ENCODE peak calls at places on chromosomes 12 and 14, in nine cellular contexts. R is cardiac muscle cell, N is OCI-LY7, G is fibroblast of the aortic adventitia, K is ovary, D is A549, X is pancreas, A is mammary epithelial cell, P is lower leg skin. J is an unnamed sample.

GRCh38 chr12:109461049-109461845 is 15.9 kb downstream of the KCTD10 start:
- DNase-seq in R (peak), N (peak), G (peak), K (no peak), D (no peak), X (no peak), A (peak), P (no peak), J (no peak)

GRCh38 chr12:28459481-28459880 is 269.2 kb downstream of the CCDC91 start:
- DNase-seq in R (no peak), N (no peak), G (peak), K (no peak), D (no peak), X (no peak), A (no peak), P (no peak), J (no peak)

GRCh38 chr12:58310828-58311273 is 369.5 kb downstream of the ATP23 start:
- DNase-seq in R (peak), N (no peak), G (peak), K (no peak), D (peak), X (no peak), A (peak), P (no peak), J (no peak)

GRCh38 chr14:92944976-92945375 is 22.0 kb downstream of the CHGA start:
- DNase-seq in R (no peak), N (no peak), G (no peak), K (no peak), D (no peak), X (peak), A (no peak), P (no peak), J (no peak)

GRCh38 chr12:123095074-123095694 is 55.7 kb downstream of the PITPNM2 start:
- DNase-seq in R (no peak), N (no peak), G (no peak), K (no peak), D (no peak), X (no peak), A (no peak), P (no peak), J (no peak)

GRCh38 chr14:58787601-58788000 is 149.8 kb downstream of the DACT1 start:
- DNase-seq in R (no peak), N (no peak), G (peak), K (no peak), D (no peak), X (no peak), A (no peak), P (no peak), J (no peak)

GRCh38 chr12:10211101-10211974 is 1.3 kb upstream of the GABARAPL1 start:
- DNase-seq in R (no peak), N (no peak), G (no peak), K (peak), D (no peak), X (peak), A (no peak), P (no peak), J (peak)

GRCh38 chr14:21476526-21476924 is 234 bp downstream of the RAB2B start:
- DNase-seq in R (no peak), N (no peak), G (no peak), K (peak), D (peak), X (peak), A (peak), P (peak), J (peak)

GRCh38 chr12:1500095-1500801 is 94.1 kb downstream of the FBXL14 start:
- DNase-seq in R (peak), N (no peak), G (peak), K (no peak), D (no peak), X (no peak), A (no peak), P (peak), J (no peak)

GRCh38 chr14:102378830-102379229 is 16.1 kb downstream of the TECPR2 start:
- DNase-seq in R (no peak), N (no peak), G (no peak), K (no peak), D (no peak), X (no peak), A (no peak), P (no peak), J (no peak)

GRCh38 chr14:26765768-26766550 is 168.1 kb upstream of the NOVA1 start:
- DNase-seq in R (peak), N (no peak), G (peak), K (no peak), D (no peak), X (no peak), A (no peak), P (no peak), J (no peak)

DNA sequence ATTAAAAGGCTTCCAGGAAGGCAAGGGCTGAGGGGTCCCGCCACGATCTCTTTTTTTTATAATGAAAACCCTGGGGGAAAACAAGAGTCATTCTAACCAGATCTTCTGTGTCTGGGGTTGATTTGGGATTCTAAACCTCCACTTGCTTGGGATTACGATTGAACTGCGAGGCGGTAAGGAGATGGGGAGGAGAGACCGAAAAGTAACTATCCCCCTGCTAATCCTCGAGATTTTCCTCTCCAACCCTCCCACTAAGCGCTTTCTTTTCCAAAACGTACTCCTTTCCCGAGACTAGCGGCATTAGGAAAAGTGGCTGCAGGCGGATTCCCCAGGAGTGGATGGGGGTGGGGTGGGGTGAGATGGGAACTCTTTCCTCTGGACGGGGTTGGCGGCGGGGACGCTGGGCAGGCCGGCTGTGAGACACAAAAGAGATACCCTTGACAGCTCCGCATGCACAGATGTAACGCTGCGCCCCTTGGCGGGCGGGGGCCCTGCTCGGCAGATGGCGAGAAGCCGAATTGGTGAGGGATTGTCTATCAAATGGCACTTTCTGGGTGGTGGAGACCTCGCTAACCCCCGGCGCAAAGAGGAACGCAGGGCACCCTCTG is 830 bp upstream of the SRRM4 start:
- DNase-seq in R (no peak), N (no peak), G (no peak), K (no peak), D (no peak), X (peak), A (no peak), P (no peak), J (no peak)
- H3K4me3 ChIP-seq in R (peak), N (no peak), G (no peak), K (no peak), D (no peak), X (no peak), A (no peak), P (no peak), J (peak)

GRCh38 chr14:36317650-36318049 is 2.8 kb downstream of the MBIP start:
- DNase-seq in R (no peak), N (no peak), G (no peak), K (no peak), D (peak), X (no peak), A (peak), P (no peak), J (no peak)
- TF ChIP-seq CTCF in R (no peak), N (no peak), G (no peak), K (no peak), D (no peak), X (no peak), A (no peak), P (no peak), J (no peak)

GRCh38 chr14:96843137-96843536 is 46.0 kb downstream of the VRK1 start:
- DNase-seq in R (no peak), N (no peak), G (no peak), K (no peak), D (no peak), X (no peak), A (no peak), P (no peak), J (no peak)

GRCh38 chr14:96838449-96838848 is 41.3 kb downstream of the VRK1 start:
- DNase-seq in R (no peak), N (no peak), G (no peak), K (no peak), D (no peak), X (no peak), A (no peak), P (no peak), J (no peak)

GRCh38 chr14:96844857-96845570 is 47.8 kb downstream of the VRK1 start:
- DNase-seq in R (no peak), N (no peak), G (no peak), K (no peak), D (no peak), X (no peak), A (no peak), P (no peak), J (no peak)

DNA sequence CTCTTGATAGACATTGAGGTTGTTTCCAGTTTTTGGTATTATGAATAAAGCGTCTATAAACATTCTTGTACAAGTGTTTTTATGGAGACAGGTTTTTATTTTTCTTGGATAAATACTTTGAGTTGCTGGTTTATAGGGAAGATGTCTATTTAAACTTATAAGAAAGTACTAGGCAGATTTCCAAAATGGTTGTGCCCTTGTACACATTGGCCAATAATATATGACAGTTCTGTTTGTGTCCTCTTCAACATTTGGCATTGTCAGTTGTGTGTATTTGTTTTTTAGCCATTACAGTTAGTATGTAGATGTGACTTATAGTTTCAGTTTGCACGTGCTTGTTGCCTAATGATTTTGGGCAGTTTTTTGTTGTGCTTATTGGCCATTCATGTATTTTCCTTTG is 42.1 kb downstream of the VRK1 start:
- DNase-seq in R (no peak), N (no peak), G (no peak), K (no peak), D (no peak), X (no peak), A (no peak), P (no peak), J (no peak)
- H3K4me3 ChIP-seq in R (no peak), N (no peak), G (no peak), K (no peak), D (no peak), X (no peak), A (no peak), P (no peak), J (no peak)

GRCh38 chr14:36070056-36071043 is 106.2 kb downstream of the PTCSC3 start:
- DNase-seq in R (peak), N (peak), G (peak), K (no peak), D (peak), X (peak), A (peak), P (no peak), J (no peak)
- TF ChIP-seq CTCF in R (peak), N (peak), G (peak), K (no peak), D (peak), X (peak), A (peak), P (no peak), J (no peak)

DNA sequence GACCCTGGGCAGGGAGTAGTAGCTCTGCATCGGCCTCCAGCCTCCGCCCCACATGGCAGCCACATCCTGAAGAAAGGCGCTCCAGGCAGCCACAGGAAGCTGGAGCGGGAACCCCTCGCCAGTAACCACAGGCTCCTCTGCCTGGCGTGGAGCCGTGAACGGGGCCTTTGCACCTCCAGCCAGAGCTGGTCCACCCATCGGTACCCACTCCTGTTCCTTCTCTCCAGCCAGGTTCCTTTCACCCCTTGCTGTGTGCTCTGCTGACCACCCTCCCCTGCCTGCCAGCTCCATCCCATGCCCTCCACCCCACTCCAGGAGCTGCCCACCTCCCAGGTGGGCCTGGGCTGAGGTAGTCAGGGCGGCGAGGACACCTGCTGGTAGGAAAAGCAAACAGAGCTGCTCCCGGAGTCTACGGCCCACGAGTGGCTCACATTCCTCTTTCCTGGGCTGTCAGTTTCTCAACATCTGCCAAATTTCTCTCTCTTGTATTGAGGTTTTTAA is 2.7 kb downstream of the TGFB3 start:
- DNase-seq in R (peak), N (peak), G (peak), K (peak), D (peak), X (peak), A (no peak), P (peak), J (no peak)
- H3K4me3 ChIP-seq in R (no peak), N (no peak), G (peak), K (peak), D (no peak), X (peak), A (no peak), P (no peak), J (peak)

DNA sequence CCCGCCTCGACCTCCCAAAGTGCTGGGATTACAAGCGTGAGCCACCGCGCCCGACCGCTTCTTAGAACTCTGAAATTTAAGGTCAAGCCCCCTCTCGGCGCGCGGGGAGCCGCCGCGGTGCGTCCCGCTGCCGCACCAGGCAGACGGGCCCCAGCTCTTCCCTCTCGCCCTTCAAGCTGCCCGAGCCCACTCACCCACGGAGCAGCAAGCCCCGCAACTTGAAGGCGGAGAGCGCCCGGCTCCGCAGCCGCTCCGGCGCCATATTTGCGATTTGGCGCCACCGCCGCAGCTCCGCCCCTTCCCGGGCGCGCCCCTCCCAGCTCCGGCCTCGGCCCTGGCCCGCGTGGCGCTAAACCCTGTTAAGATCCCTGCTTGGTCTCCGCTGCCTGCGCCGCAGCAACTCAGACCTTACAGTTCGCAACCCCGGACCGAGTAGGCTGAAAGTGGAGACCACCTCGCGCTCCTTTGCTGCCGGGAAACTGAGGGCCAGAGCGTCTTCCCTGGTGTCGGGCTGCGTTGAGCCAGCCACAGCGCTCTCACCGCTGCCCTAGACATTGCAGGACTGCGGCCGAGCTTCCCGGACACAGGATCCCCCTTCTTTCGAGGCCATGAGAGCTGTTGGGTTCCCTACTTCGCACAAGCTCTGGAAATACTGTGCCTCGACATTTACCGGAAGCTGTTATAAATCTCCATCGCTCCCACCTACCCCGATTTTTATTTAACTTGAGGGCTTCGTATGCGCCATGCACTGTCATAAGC is at the start of gene POLE2:
- DNase-seq in R (peak), N (peak), G (peak), K (peak), D (peak), X (peak), A (peak), P (peak), J (peak)
- TF ChIP-seq CTCF in R (no peak), N (peak), G (no peak), K (peak), D (no peak), X (no peak), A (no peak), P (no peak), J (no peak)

DNA sequence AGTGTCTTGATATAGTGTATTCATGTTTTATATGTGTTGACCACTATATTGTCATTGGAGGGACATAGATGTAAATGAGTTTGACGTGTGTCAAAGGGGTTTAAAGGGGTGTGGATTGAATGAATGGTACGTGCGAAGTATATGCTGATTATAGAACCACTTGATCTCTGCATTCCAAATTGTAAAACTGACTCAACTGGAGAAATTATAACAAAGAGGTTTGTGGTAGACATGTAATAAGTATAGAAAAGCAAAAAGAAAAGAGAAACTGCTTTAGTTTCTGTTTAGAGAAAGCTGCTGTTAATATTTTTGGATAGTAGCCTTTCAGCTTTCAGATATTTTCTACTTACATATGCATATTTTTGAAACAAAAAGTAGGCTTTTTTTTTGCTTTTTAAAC is 8.9 kb upstream of the MYRFL start:
- DNase-seq in R (no peak), N (no peak), G (no peak), K (no peak), D (no peak), X (no peak), A (no peak), P (no peak), J (no peak)
- H3K4me3 ChIP-seq in R (no peak), N (no peak), G (no peak), K (no peak), D (no peak), X (no peak), A (no peak), P (no peak), J (no peak)

DNA sequence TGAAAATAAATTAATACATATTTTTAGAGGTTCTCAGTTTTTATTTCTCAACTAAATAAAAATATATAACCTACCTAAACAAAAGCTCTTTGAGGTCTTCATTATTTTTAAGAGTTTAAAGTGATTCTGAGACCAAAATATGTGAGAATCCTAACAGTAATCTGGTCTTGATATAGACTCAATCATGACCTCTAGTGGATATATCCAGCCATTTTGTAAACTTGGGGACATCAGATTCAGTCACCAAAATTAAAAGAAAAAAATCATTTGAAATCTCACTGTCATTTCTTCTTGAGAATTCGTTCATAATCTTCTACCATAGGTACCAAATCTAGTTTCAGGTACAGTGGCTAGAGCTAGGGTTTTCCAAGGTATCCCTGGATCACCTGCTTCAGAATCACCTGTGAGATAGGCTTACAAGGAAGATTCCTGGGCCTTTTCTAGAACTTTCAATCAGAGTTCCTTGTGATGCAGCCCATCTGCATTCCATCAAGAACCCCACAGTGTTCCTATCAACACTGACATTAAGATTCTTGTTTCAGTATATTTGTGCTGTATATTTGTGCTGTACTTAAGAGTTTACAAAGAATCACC is 214.9 kb downstream of the ADAMTS20 start:
- DNase-seq in R (peak), N (peak), G (peak), K (no peak), D (peak), X (no peak), A (peak), P (no peak), J (no peak)
- TF ChIP-seq CTCF in R (peak), N (peak), G (peak), K (no peak), D (peak), X (peak), A (peak), P (no peak), J (no peak)

DNA sequence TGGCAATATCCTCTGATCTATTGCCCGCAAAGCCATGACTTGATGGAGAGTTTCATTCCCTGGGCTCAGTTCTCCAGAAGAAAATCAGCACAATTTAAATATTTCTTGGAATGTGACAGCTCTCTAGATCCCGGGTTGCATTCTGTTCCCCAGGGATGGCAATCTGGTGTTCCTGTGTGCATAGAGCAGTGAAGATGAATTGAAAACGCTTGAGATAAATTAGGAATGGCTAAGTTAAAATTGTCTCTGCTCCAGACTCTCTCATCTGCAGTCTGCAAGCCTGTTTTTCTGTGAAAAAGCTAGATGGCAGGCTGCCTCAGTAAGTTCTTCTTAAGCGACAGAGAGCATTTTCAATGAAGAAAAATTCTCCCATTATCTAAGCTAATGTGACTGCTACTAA is 582.5 kb upstream of the MGAT4C start:
- DNase-seq in R (peak), N (no peak), G (peak), K (no peak), D (no peak), X (no peak), A (no peak), P (no peak), J (no peak)
- H3K4me3 ChIP-seq in R (no peak), N (no peak), G (peak), K (no peak), D (no peak), X (no peak), A (no peak), P (no peak), J (peak)

GRCh38 chr14:31300296-31300695 is 92.7 kb upstream of the HECTD1 start:
- DNase-seq in R (no peak), N (no peak), G (no peak), K (no peak), D (peak), X (no peak), A (no peak), P (no peak), J (no peak)
- TF ChIP-seq CTCF in R (peak), N (no peak), G (peak), K (no peak), D (peak), X (no peak), A (no peak), P (no peak), J (no peak)

J was measured in coronary artery.